ENCODE peak calls at places on chromosomes 5 and 9, in seven cellular contexts. N is fibroblast of lung, W is astrocyte, A is H9, T is H1, I is HepG2, P is OCI-LY7. K is an unnamed sample.
A peak's percentile ranks its signal among the peaks of the same experiment; 100 is the strongest.

GRCh38 chr5:368162-369084 is 46.9 kb downstream of the AHRR start:
- DNase-seq in P (peak; percentile 24), N (peak; percentile 81), A (peak; percentile 10), W (peak; percentile 86), T (peak; percentile 27), I (no peak), K (no peak)

GRCh38 chr5:135094339-135095051 is 60.5 kb upstream of the PITX1 start:
- DNase-seq in I (no peak), W (no peak), P (no peak), A (no peak), N (no peak), T (no peak), K (no peak)

GRCh38 chr5:9544502-9545300 is 1.2 kb downstream of the SEMA5A start:
- DNase-seq in W (peak; percentile 56), P (no peak), A (peak; percentile 92), T (peak; percentile 95), I (peak; percentile 35), N (peak; percentile 85), K (no peak)

GRCh38 chr9:91334053-91334452 is 27.7 kb downstream of the AUH start:
- DNase-seq in T (no peak), W (peak; percentile 20), N (no peak), P (no peak), A (no peak), I (no peak), K (no peak)

GRCh38 chr5:169006878-169007790 is 293.8 kb downstream of the SLIT3 start:
- DNase-seq in N (no peak), T (no peak), P (no peak), A (no peak), I (no peak), W (peak; percentile 74), K (peak; percentile 76)

GRCh38 chr5:37417347-37417746 is 38.2 kb downstream of the WDR70 start:
- DNase-seq in T (no peak), W (no peak), I (no peak), N (no peak), P (no peak), A (no peak), K (no peak)

GRCh38 chr5:60522299-60522915 is 177.6 kb downstream of the DEPDC1B start:
- DNase-seq in A (no peak), P (peak; percentile 28), I (no peak), W (peak; percentile 65), N (no peak), T (no peak), K (no peak)

GRCh38 chr9:16396389-16396788 is 474.1 kb downstream of the BNC2 start:
- DNase-seq in A (no peak), I (no peak), P (no peak), N (peak; percentile 81), W (peak; percentile 73), T (no peak), K (no peak)

GRCh38 chr5:76041863-76042262 is 41.3 kb upstream of the SV2C start:
- DNase-seq in A (peak; percentile 76), N (no peak), I (no peak), T (peak; percentile 71), W (no peak), P (no peak), K (no peak)

GRCh38 chr5:59766394-59766793 is 127.1 kb downstream of the PDE4D start:
- DNase-seq in T (no peak), N (peak; percentile 41), I (no peak), P (no peak), A (no peak), W (no peak), K (no peak)

GRCh38 chr9:91771864-91772263 is 178.2 kb downstream of the ROR2 start:
- DNase-seq in A (no peak), I (no peak), N (no peak), T (no peak), P (no peak), W (peak; percentile 31), K (no peak)

GRCh38 chr9:33187519-33188218 is 20.5 kb upstream of the B4GALT1 start:
- DNase-seq in T (no peak), P (no peak), W (peak; percentile 73), I (no peak), N (peak; percentile 53), A (no peak), K (no peak)

GRCh38 chr5:93873211-93873736 is 131.9 kb upstream of the POU5F2 start:
- DNase-seq in I (no peak), P (no peak), W (no peak), N (no peak), T (no peak), A (no peak), K (no peak)

GRCh38 chr5:111509119-111509518 is 3.2 kb downstream of the STARD4 start:
- DNase-seq in W (no peak), N (no peak), P (peak; percentile 8), T (no peak), I (peak; percentile 6), A (no peak), K (no peak)

GRCh38 chr9:127197861-127198430 is 66.6 kb upstream of the GARNL3 start:
- DNase-seq in T (no peak), P (no peak), A (no peak), N (peak; percentile 75), W (no peak), I (no peak), K (no peak)

GRCh38 chr9:96612966-96613589 is 6.6 kb downstream of the CDC14B start:
- DNase-seq in W (peak; percentile 49), N (no peak), T (no peak), P (no peak), A (no peak), I (no peak), K (no peak)

GRCh38 chr5:126809932-126810331 is 33.0 kb downstream of the LMNB1 start:
- DNase-seq in A (no peak), W (no peak), T (no peak), I (no peak), P (no peak), N (no peak), K (no peak)

GRCh38 chr5:84249918-84250635 is 134.6 kb downstream of the EDIL3 start:
- DNase-seq in P (no peak), I (no peak), T (no peak), A (no peak), N (peak; percentile 48), W (peak; percentile 94), K (no peak)

GRCh38 chr5:162995568-162995967 is 441.8 kb upstream of the CCNG1 start:
- DNase-seq in W (no peak), A (no peak), N (no peak), T (no peak), P (no peak), I (no peak), K (no peak)

GRCh38 chr5:7214906-7215416 is 181.0 kb upstream of the ADCY2 start:
- DNase-seq in I (no peak), P (no peak), A (no peak), N (no peak), T (no peak), W (no peak), K (no peak)

GRCh38 chr5:163385276-163385675 is 52.1 kb upstream of the CCNG1 start:
- DNase-seq in P (no peak), T (no peak), I (no peak), N (peak; percentile 53), W (no peak), A (no peak), K (no peak)

GRCh38 chr9:115403753-115404152 is 285.8 kb upstream of the TNC start:
- DNase-seq in P (no peak), A (no peak), W (no peak), I (no peak), T (no peak), N (no peak), K (no peak)
- TF ChIP-seq CTCF in P (no peak), A (no peak), W (no peak), I (no peak), T (no peak), N (no peak), K (no peak)

DNA sequence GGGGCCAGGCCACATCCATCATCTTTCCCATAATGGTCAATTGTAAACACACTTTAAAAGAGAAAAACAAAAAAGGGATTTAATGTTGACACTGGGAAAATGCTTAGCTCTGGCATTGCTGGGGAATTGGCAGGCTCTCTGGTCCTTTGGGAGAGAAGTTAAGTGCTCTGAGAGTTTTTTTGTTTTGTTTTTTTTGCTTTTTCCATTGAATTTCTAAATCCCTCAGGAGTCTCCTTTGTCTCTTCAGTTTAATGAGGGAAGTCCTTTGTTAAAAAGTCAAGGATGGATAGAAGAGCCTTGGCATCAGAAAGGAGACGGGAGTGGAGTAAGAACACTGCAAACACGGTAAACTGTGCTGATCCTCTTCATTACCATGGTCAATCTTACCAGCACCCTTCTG is 7.1 kb upstream of the HAND1 start:
- DNase-seq in A (no peak), I (no peak), P (no peak), W (no peak), N (no peak), T (no peak), K (no peak)
- H3K79me2 ChIP-seq in A (no peaks in the 10 kb centered on the region), I (no peaks in the 10 kb centered on the region), P (no peaks in the 10 kb centered on the region), W (no peaks in the 10 kb centered on the region), N (no peaks in the 10 kb centered on the region), T (no peaks in the 10 kb centered on the region), K (no peaks in the 10 kb centered on the region)

DNA sequence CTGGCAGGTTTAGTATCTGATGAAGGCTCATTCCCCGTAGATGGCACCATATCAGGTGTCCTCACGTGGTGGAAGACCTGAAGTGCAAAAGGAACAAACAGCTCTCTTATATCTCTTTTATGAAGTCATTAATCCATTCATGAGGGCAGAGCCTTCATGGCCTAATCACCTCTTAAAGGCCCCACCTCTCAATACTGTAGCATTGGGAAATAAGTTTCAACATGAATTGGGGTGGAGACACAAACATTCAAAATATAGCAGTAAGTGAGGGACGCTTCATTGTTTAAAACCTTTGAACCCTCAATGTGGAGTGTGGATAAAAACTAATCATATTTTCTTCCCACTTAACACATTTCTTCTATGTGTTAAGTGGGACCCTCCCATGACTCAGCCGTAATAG is 489.4 kb upstream of the WWC1 start:
- DNase-seq in A (no peak), T (no peak), P (no peak), W (no peak), N (no peak), I (no peak), K (no peak)
- H2AFZ ChIP-seq in A (no peak overlapping the region), T (no peak overlapping the region), P (no peak overlapping the region), W (no peak overlapping the region), N (no peak overlapping the region), I (no peak overlapping the region), K (peak overlapping the region; percentile 55)

GRCh38 chr9:76560481-76560891 is 101.5 kb downstream of the GCNT1 start:
- DNase-seq in N (peak; percentile 73), I (no peak), T (no peak), P (no peak), W (peak; percentile 76), A (no peak), K (no peak)

GRCh38 chr9:76559283-76559682 is 100.3 kb downstream of the GCNT1 start:
- DNase-seq in N (no peak), A (no peak), P (no peak), I (no peak), W (no peak), T (no peak), K (no peak)

GRCh38 chr9:76558465-76558864 is 99.5 kb downstream of the GCNT1 start:
- DNase-seq in W (no peak), I (no peak), N (peak; percentile 30), A (no peak), P (no peak), T (no peak), K (no peak)

GRCh38 chr9:76553680-76554079 is 94.7 kb downstream of the GCNT1 start:
- DNase-seq in N (no peak), T (no peak), I (no peak), P (no peak), A (no peak), W (no peak), K (no peak)

DNA sequence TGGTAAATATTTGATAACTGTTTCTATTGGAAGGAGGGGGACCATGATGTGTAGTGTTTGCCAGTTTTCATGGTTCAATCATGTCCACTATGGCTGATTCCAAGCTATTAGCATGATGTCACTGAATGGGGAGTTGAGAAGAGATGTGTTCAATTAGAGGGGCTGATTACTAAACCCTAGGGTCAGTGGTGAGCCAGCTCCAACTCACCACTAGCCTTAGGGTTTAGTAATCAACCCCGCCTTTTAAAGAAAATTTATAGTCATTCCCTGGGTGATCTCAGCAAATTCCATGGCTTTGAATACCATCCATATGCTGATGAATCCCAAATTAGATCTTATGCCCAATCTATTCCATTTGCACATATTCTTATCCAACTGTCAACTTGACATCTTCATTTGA is 98.7 kb downstream of the GCNT1 start:
- DNase-seq in A (no peak), I (no peak), T (no peak), W (no peak), P (no peak), N (no peak), K (no peak)
- TF ChIP-seq CTCF in A (no peak), I (no peak), T (no peak), W (no peak), P (no peak), N (no peak), K (no peak)

K was measured in keratinocyte.